ENCODE peak calls at places on chromosomes 6 and 20, in seven cellular contexts. M is breast epithelium, Q is tibial nerve, S is adrenal gland, H is uterus, K is GM12891, F is right lobe of liver. N is an unnamed sample.

GRCh38 chr20:9677224-9677623 is 161.7 kb downstream of the PAK5 start:
- DNase-seq in M (no peak), Q (no peak), S (no peak), H (no peak), K (no peak), F (no peak), N (no peak)

GRCh38 chr20:19867074-19867473 is 109.0 kb downstream of the RIN2 start:
- DNase-seq in M (no peak), Q (no peak), S (no peak), H (no peak), K (no peak), F (no peak), N (no peak)

GRCh38 chr20:34615477-34615876 is 57.0 kb downstream of the MAP1LC3A start:
- DNase-seq in M (no peak), Q (no peak), S (no peak), H (no peak), K (no peak), F (no peak), N (no peak)

GRCh38 chr6:5541751-5542432 is 280.6 kb downstream of the FARS2 start:
- DNase-seq in M (no peak), Q (no peak), S (no peak), H (no peak), K (no peak), F (no peak), N (no peak)

GRCh38 chr6:130713144-130713543 is 114.1 kb upstream of the SMLR1 start:
- DNase-seq in M (no peak), Q (no peak), S (no peak), H (no peak), K (no peak), F (no peak), N (no peak)

GRCh38 chr20:47857994-47858557 is 72.8 kb upstream of the SULF2 start:
- DNase-seq in M (no peak), Q (no peak), S (no peak), H (peak; percentile 78), K (no peak), F (no peak), N (no peak)

GRCh38 chr6:149627672-149628071 is 20.8 kb downstream of the KATNA1 start:
- DNase-seq in M (no peak), Q (no peak), S (no peak), H (no peak), K (no peak), F (no peak), N (no peak)

GRCh38 chr20:62427172-62428007 is at the start of gene RBBP8NL:
- DNase-seq in M (peak; percentile 94), Q (no peak), S (no peak), H (no peak), K (no peak), F (no peak), N (peak; percentile 96)

GRCh38 chr6:110399219-110400071 is 15.9 kb downstream of the DDO start:
- DNase-seq in M (no peak), Q (no peak), S (no peak), H (peak; percentile 32), K (no peak), F (no peak), N (peak; percentile 10)

GRCh38 chr6:118705799-118706481 is 54.5 kb upstream of the CEP85L start:
- DNase-seq in M (no peak), Q (no peak), S (no peak), H (peak; percentile 29), K (no peak), F (no peak), N (no peak)

GRCh38 chr6:31157543-31158139 is at the start of gene CCHCR1:
- DNase-seq in M (no peak), Q (no peak), S (no peak), H (no peak), K (no peak), F (no peak), N (no peak)

GRCh38 chr6:10030942-10031537 is 383.8 kb downstream of the TFAP2A start:
- DNase-seq in M (no peak), Q (no peak), S (no peak), H (no peak), K (no peak), F (no peak), N (no peak)

GRCh38 chr6:10033223-10033829 is 381.5 kb downstream of the TFAP2A start:
- DNase-seq in M (no peak), Q (no peak), S (no peak), H (no peak), K (no peak), F (peak; percentile 88), N (peak; percentile 9)

GRCh38 chr6:10028202-10028601 is 386.7 kb downstream of the TFAP2A start:
- DNase-seq in M (no peak), Q (no peak), S (no peak), H (no peak), K (no peak), F (no peak), N (no peak)
- TF ChIP-seq POLR2A in M (no peak), Q (no peak), S (no peak), H (no peak), K (no peak), F (no peak), N (no peak)

DNA sequence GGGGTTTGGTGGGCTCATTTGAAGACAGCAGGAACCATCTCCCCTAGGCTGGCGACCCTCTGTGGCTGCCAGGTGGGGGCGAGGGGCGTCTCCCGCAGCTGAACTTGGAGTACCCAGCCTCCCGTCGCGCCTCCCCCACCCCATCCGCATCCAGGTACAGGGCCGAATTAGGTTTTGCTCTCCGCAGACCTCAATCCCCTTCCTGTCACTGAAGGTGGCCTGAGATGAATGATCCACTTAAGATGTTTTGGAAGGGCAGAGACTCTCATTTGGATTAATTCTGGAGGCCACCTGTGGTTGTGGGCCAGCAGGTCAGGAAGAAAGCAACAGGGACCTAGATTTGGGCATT is 493 bp downstream of the CD83 start:
- DNase-seq in M (no peak), Q (no peak), S (no peak), H (no peak), K (no peak), F (no peak), N (no peak)
- TF ChIP-seq POLR2A in M (no peak), Q (no peak), S (no peak), H (no peak), K (no peak), F (no peak), N (no peak)

GRCh38 chr6:6557871-6558270 is 30.6 kb upstream of the LY86 start:
- DNase-seq in M (no peak), Q (no peak), S (no peak), H (no peak), K (no peak), F (no peak), N (no peak)
- TF ChIP-seq POLR2A in M (no peak), Q (no peak), S (no peak), H (no peak), K (no peak), F (no peak), N (no peak)

DNA sequence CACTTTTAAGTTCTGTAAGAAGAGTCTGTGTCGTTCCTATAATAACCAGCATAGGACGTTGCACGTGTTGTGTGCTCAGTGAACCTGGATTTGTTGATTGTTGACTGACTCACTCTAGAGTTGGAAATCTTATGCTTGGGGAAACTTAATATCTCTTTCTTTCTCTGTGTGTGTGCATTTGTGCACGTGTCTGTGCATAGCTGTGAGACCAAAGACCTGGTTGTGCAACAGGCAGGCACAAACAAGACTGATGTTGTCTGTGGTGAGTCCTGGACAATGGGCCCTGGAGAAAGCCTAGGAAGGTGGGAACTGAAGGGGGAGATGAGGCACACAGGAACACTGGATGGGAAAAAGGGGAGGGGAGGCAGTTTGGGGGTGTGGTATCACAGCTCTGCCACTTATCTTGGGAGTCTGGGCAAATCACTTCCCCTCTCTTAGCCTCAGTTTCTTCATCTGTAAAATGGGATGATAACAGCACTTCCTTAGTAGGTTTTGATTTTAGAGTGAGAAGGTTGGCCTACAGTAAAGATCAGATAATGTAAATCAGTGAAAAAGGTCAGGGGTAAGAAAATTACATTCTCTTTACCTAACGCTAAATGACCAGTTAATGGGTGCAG is 8.4 kb downstream of the CD40 start:
- DNase-seq in M (no peak), Q (no peak), S (no peak), H (no peak), K (no peak), F (no peak), N (no peak)
- TF ChIP-seq POLR2A in M (no peak), Q (no peak), S (no peak), H (no peak), K (no peak), F (no peak), N (no peak)

GRCh38 chr6:159981171-159981571 is 12.3 kb downstream of the IGF2R start:
- DNase-seq in M (no peak), Q (no peak), S (no peak), H (no peak), K (no peak), F (no peak), N (no peak)
- TF ChIP-seq POLR2A in M (no peak), Q (no peak), S (no peak), H (no peak), K (no peak), F (no peak), N (no peak)

GRCh38 chr20:31602430-31602778 is 2.7 kb upstream of the ID1 start:
- DNase-seq in M (no peak), Q (no peak), S (no peak), H (no peak), K (no peak), F (no peak), N (no peak)

GRCh38 chr20:31602779-31603441 is 2.2 kb upstream of the ID1 start:
- DNase-seq in M (no peak), Q (no peak), S (no peak), H (no peak), K (no peak), F (no peak), N (no peak)

GRCh38 chr20:31604567-31605030 is 490 bp upstream of the ID1 start:
- DNase-seq in M (no peak), Q (no peak), S (no peak), H (no peak), K (no peak), F (no peak), N (no peak)

GRCh38 chr20:31605031-31605901 is at the start of gene ID1:
- DNase-seq in M (peak; percentile 89), Q (peak; percentile 95), S (peak; percentile 98), H (peak; percentile 92), K (peak; percentile 89), F (peak; percentile 98), N (peak; percentile 95)

GRCh38 chr20:31603822-31604566 is 1.1 kb upstream of the ID1 start:
- DNase-seq in M (peak; percentile 86), Q (peak; percentile 83), S (peak; percentile 97), H (peak; percentile 89), K (peak; percentile 82), F (peak; percentile 97), N (peak; percentile 97)
- TF ChIP-seq POLR2A in M (no peak), Q (peak; percentile 71), S (peak; percentile 66), H (peak; percentile 65), K (no peak), F (peak; percentile 86), N (peak; percentile 58)

GRCh38 chr6:41545174-41545702 is 943 bp upstream of the FOXP4 start:
- DNase-seq in M (no peak), Q (no peak), S (no peak), H (no peak), K (no peak), F (no peak), N (no peak)
- TF ChIP-seq POLR2A in M (no peak), Q (no peak), S (no peak), H (no peak), K (no peak), F (no peak), N (no peak)